ENCODE peak calls at places on chromosomes 16 and 17, in nine cellular contexts. X is tibial artery, V is neural progenitor cell, Q is GM23248, N is heart left ventricle, S is IMR-90, O is endodermal cell, F is thoracic aorta, H is GM23338. G is an unnamed sample.
A peak's percentile ranks its signal among the peaks of the same experiment; 100 is the strongest.

GRCh38 chr17:77540975-77541374 is 400.2 kb downstream of the SEC14L1 start:
- DNase-seq in S (no peak), N (no peak), F (no peak), H (peak; percentile 60), Q (no peak), V (peak; percentile 71), X (no peak), O (peak; percentile 62), G (peak; percentile 46)

GRCh38 chr17:7541074-7541621 is 7.7 kb upstream of the TNFSF12 start:
- DNase-seq in O (no peak), F (no peak), S (no peak), N (no peak), V (no peak), X (no peak), H (no peak), Q (no peak), G (no peak)

GRCh38 chr17:58577696-58578095 is 63.3 kb upstream of the MTMR4 start:
- DNase-seq in S (peak; percentile 36), F (no peak), O (peak; percentile 86), X (peak; percentile 41), V (peak; percentile 86), N (peak; percentile 56), H (peak; percentile 90), Q (peak; percentile 81), G (peak; percentile 40)

GRCh38 chr17:67422887-67423286 is 45.8 kb downstream of the PITPNC1 start:
- DNase-seq in Q (no peak), X (no peak), F (no peak), N (no peak), V (no peak), H (no peak), S (no peak), O (no peak), G (no peak)

GRCh38 chr16:89999831-90000574 is 19.3 kb downstream of the DBNDD1 start:
- DNase-seq in O (no peak), S (no peak), V (no peak), H (no peak), F (no peak), N (no peak), Q (no peak), X (no peak), G (no peak)

GRCh38 chr17:78797691-78798585 is 15.9 kb upstream of the CYTH1 start:
- DNase-seq in X (no peak), O (no peak), V (no peak), F (no peak), Q (peak; percentile 75), N (no peak), H (no peak), S (no peak), G (no peak)

GRCh38 chr17:66426397-66427033 is 124.1 kb downstream of the PRKCA start:
- DNase-seq in F (no peak), H (peak; percentile 65), Q (peak; percentile 11), O (peak; percentile 66), V (no peak), X (no peak), N (no peak), S (peak; percentile 14), G (peak; percentile 29)

GRCh38 chr16:69633375-69633774 is 67.6 kb downstream of the NFAT5 start:
- DNase-seq in H (no peak), S (no peak), F (no peak), O (no peak), Q (no peak), X (no peak), N (no peak), V (no peak), G (no peak)

GRCh38 chr17:8190506-8190905 is 526 bp upstream of the BORCS6 start:
- DNase-seq in O (no peak), H (no peak), V (no peak), S (no peak), X (no peak), F (no peak), N (peak; percentile 34), Q (no peak), G (no peak)

GRCh38 chr16:82124651-82125050 is 45.4 kb downstream of the MPHOSPH6 start:
- DNase-seq in S (no peak), V (no peak), F (no peak), Q (no peak), O (no peak), X (no peak), N (no peak), H (no peak), G (no peak)

GRCh38 chr17:45688353-45688752 is 95.8 kb upstream of the CRHR1 start:
- DNase-seq in F (no peak), Q (no peak), H (no peak), N (no peak), S (no peak), O (no peak), V (no peak), X (no peak), G (no peak)

GRCh38 chr16:630024-630814 is 566 bp upstream of the WFIKKN1 start:
- DNase-seq in O (no peak), N (no peak), Q (peak; percentile 47), X (no peak), S (no peak), F (no peak), H (no peak), V (peak; percentile 72), G (no peak)

GRCh38 chr16:17002557-17002956 is 468.2 kb downstream of the XYLT1 start:
- DNase-seq in N (no peak), O (no peak), X (no peak), S (no peak), Q (no peak), H (no peak), V (no peak), F (no peak), G (no peak)

GRCh38 chr17:32010114-32010513 is 2.9 kb downstream of the LRRC37B start:
- DNase-seq in X (no peak), F (no peak), Q (no peak), H (no peak), O (no peak), N (no peak), S (no peak), V (no peak), G (no peak)

DNA sequence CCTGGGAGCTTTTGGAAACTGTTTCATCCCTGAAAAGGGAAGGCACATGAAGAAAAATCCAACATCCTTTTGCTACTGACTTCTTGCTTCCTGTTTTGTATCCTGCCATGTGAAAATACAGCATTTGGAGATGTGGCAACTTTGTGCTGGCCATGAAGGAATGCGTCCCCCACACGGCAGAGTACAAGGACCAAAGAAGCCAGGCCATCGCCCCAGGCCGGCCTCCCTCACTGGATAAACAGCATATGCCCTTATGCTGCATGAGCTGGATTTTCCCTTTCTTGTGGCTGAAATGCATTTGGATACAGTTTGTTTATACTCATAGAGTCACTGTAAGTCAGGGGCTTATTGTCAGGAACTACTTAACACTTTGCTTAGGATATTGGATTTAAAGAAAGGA is 5.5 kb upstream of the HASPIN start:
- DNase-seq in Q (no peak), S (no peak), N (no peak), X (no peak), O (no peak), F (no peak), V (no peak), H (no peak), G (no peak)
- H3K36me3 ChIP-seq in Q (peaks cover 41% of the 10 kb centered on the region), S (peaks cover 30% of the 10 kb centered on the region), N (peaks cover 75% of the 10 kb centered on the region), X (peaks cover 14% of the 10 kb centered on the region), O (peaks cover 48% of the 10 kb centered on the region), F (peaks cover 25% of the 10 kb centered on the region), V (no peaks in the 10 kb centered on the region), H (peaks cover 22% of the 10 kb centered on the region), G (peaks cover 61% of the 10 kb centered on the region)

GRCh38 chr17:40617678-40618240 is 29.9 kb downstream of the SMARCE1 start:
- DNase-seq in V (peak; percentile 16), Q (no peak), F (no peak), H (peak; percentile 50), O (peak; percentile 81), S (no peak), N (no peak), X (peak; percentile 42), G (peak; percentile 41)
- H3K27ac ChIP-seq in V (no peak overlapping the region), Q (no peak overlapping the region), F (no peak overlapping the region), H (no peak overlapping the region), O (no peak overlapping the region), S (no peak overlapping the region), N (no peak overlapping the region), X (no peak overlapping the region), G (no peak overlapping the region)

GRCh38 chr16:71792176-71792575 is 16.5 kb downstream of the AP1G1 start:
- DNase-seq in O (no peak), N (no peak), S (no peak), X (no peak), Q (peak; percentile 60), F (no peak), H (no peak), V (no peak), G (no peak)

GRCh38 chr16:71788578-71788977 is 20.1 kb downstream of the AP1G1 start:
- DNase-seq in Q (no peak), S (no peak), X (no peak), V (no peak), O (no peak), H (no peak), F (no peak), N (no peak), G (no peak)

GRCh38 chr16:71784093-71784492 is 24.5 kb downstream of the AP1G1 start:
- DNase-seq in X (no peak), N (no peak), H (no peak), S (no peak), F (no peak), V (no peak), Q (no peak), O (no peak), G (no peak)

GRCh38 chr16:71794018-71794417 is 14.6 kb downstream of the AP1G1 start:
- DNase-seq in S (no peak), N (no peak), F (no peak), V (no peak), O (no peak), H (no peak), X (no peak), Q (no peak), G (no peak)

GRCh38 chr16:71789136-71789535 is 19.5 kb downstream of the AP1G1 start:
- DNase-seq in Q (no peak), S (no peak), F (no peak), H (no peak), O (no peak), N (no peak), V (no peak), X (no peak), G (no peak)
- H3K36me3 ChIP-seq in Q (peaks cover 12% of the 10 kb centered on the region), S (peaks cover 23% of the 10 kb centered on the region), F (peaks cover 10% of the 10 kb centered on the region), H (peaks cover 18% of the 10 kb centered on the region), O (peaks cover 45% of the 10 kb centered on the region), N (peaks cover 52% of the 10 kb centered on the region), V (peaks cover 15% of the 10 kb centered on the region), X (peaks cover 11% of the 10 kb centered on the region), G (peaks cover 36% of the 10 kb centered on the region)

DNA sequence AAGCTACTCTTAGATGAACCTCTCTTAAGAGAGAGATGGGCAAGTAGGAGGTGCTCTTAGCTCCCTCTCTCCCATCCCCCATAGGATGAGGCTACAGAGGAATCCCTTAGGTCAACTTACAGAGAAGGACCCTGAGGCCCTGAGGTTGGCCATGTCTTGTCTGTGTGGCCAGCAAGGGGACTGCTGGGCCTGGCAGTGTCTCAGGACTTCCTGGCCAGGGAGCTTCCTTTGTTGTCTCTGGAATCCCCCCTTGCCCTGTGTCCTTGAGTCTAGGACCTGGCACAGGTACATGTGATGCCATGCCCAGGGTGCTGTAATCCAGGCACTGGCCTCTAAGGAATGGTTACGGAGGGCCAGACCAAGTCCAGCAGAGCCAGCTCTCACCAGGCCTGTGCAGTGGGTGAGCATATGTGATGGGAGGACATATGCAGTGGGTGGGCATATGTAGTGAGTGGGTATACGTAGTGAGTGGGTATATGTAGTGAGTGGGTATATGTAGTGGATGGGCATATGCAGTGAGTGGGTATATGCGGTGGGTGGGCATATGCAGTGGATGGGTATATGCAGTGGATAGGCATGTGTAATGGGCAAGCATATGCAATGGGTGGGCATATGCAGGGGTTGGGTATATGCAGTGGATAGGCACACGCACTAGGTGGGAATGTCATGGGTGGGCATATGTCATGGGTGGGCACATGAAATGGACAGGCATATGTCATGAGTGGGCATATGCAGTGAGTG is 20.3 kb upstream of the PECAM1 start:
- DNase-seq in H (peak; percentile 56), Q (no peak), F (no peak), O (peak; percentile 74), X (no peak), N (no peak), S (no peak), V (peak; percentile 15), G (no peak)
- H3K27ac ChIP-seq in H (peak overlapping the region; percentile 39), Q (no peak overlapping the region), F (no peak overlapping the region), O (no peak overlapping the region), X (no peak overlapping the region), N (no peak overlapping the region), S (no peak overlapping the region), V (no peak overlapping the region), G (no peak overlapping the region)